ENCODE peak calls at places on chromosomes 12 and 14, in eight cellular contexts. A, Q, I, O, D, M, U and X are unnamed samples.

GRCh38 chr12:94994312-94994711 is 9.2 kb downstream of the NDUFA12 start:
- DNase-seq in A (peak; percentile 76), M (peak; percentile 84), I (no peak), U (no peak), Q (no peak), D (no peak), O (peak; percentile 59), X (no peak)

GRCh38 chr14:24237463-24237955 is 4.8 kb downstream of the GMPR2 start:
- DNase-seq in I (no peak), U (no peak), Q (no peak), A (no peak), M (no peak), O (peak; percentile 65), D (no peak), X (no peak)

GRCh38 chr14:20295067-20295466 is 10.7 kb downstream of the TTC5 start:
- DNase-seq in I (no peak), O (no peak), U (no peak), D (peak; percentile 40), A (no peak), Q (no peak), M (no peak), X (peak; percentile 23)

GRCh38 chr14:90332271-90332584 is 487 bp upstream of the NRDE2 start:
- DNase-seq in O (no peak), M (no peak), I (no peak), Q (no peak), A (no peak), D (no peak), U (no peak), X (no peak)

GRCh38 chr12:102437511-102437910 is 42.9 kb downstream of the IGF1 start:
- DNase-seq in Q (no peak), A (no peak), D (no peak), I (no peak), O (no peak), U (no peak), M (no peak), X (no peak)

GRCh38 chr12:95622879-95623278 is 71.6 kb upstream of the USP44 start:
- DNase-seq in D (no peak), A (peak; percentile 60), U (no peak), I (no peak), O (no peak), M (no peak), Q (no peak), X (no peak)

GRCh38 chr14:53017837-53018236 is 67.0 kb upstream of the FERMT2 start:
- DNase-seq in A (no peak), Q (no peak), M (no peak), D (no peak), I (no peak), U (no peak), O (no peak), X (no peak)

GRCh38 chr12:98211914-98212695 is 303.3 kb upstream of the TMPO start:
- DNase-seq in M (no peak), U (no peak), I (no peak), Q (no peak), D (no peak), A (peak; percentile 52), O (no peak), X (no peak)

GRCh38 chr12:116377194-116377735 is 99.8 kb upstream of the MED13L start:
- DNase-seq in I (no peak), O (no peak), M (no peak), A (no peak), Q (no peak), D (no peak), U (no peak), X (no peak)

GRCh38 chr14:73007835-73008234 is 19.1 kb downstream of the ZFYVE1 start:
- DNase-seq in I (no peak), A (no peak), D (no peak), Q (no peak), M (no peak), O (no peak), U (no peak), X (no peak)

GRCh38 chr12:5230861-5231260 is 187.2 kb downstream of the KCNA5 start:
- DNase-seq in I (no peak), Q (no peak), A (no peak), O (no peak), D (no peak), U (no peak), M (no peak), X (no peak)

GRCh38 chr14:80425686-80426085 is 214.4 kb upstream of the DIO2 start:
- DNase-seq in A (no peak), D (no peak), Q (no peak), O (peak; percentile 89), M (peak; percentile 77), U (peak; percentile 88), I (no peak), X (no peak)

GRCh38 chr12:14219156-14219555 is 146.3 kb upstream of the ATF7IP start:
- DNase-seq in Q (no peak), D (no peak), U (no peak), M (no peak), I (no peak), O (no peak), A (no peak), X (no peak)

GRCh38 chr12:55142896-55143870 is 17.0 kb downstream of the OR9K2 start:
- DNase-seq in I (peak; percentile 26), D (no peak), M (peak; percentile 16), O (peak; percentile 43), A (peak; percentile 84), Q (peak; percentile 30), U (peak; percentile 46), X (peak; percentile 21)

GRCh38 chr14:89912667-89913211 is 41.8 kb downstream of the EFCAB11 start:
- DNase-seq in A (no peak), Q (peak; percentile 37), O (peak; percentile 96), I (no peak), U (peak; percentile 90), M (peak; percentile 86), D (no peak), X (no peak)

GRCh38 chr12:68286396-68286795 is 33.0 kb upstream of the IL22 start:
- DNase-seq in U (no peak), O (no peak), D (no peak), I (no peak), A (peak; percentile 29), M (no peak), Q (no peak), X (no peak)